ENCODE peak calls at places on chromosomes 5 and 9, in seven cellular contexts. Y is A549, H is ovary, R is transverse colon, O is upper lobe of left lung, W is stomach, I is K562. E is an unnamed sample.

GRCh38 chr5:55371145-55371544 is 63.4 kb downstream of the MTREX start:
- DNase-seq in I (no peak), Y (no peak), H (no peak), R (no peak), W (no peak), O (no peak), E (no peak)

GRCh38 chr9:4662108-4662988 is at the start of gene PLPP6:
- DNase-seq in O (peak; percentile 94), Y (peak; percentile 89), I (peak; percentile 85), H (peak; percentile 88), R (peak; percentile 93), W (peak; percentile 93), E (peak; percentile 84)

GRCh38 chr9:121252104-121252851 is 15.7 kb upstream of the GSN start:
- DNase-seq in Y (no peak), R (no peak), I (no peak), H (no peak), W (no peak), O (no peak), E (no peak)

GRCh38 chr5:142725231-142726187 is 39.6 kb upstream of the FGF1 start:
- DNase-seq in H (no peak), W (no peak), Y (no peak), O (no peak), I (no peak), R (no peak), E (no peak)

GRCh38 chr9:134557331-134557730 is 84.3 kb upstream of the COL5A1 start:
- DNase-seq in W (no peak), R (no peak), I (no peak), O (no peak), H (no peak), Y (no peak), E (no peak)

GRCh38 chr5:145911164-145911563 is 25.2 kb upstream of the SH3RF2 start:
- DNase-seq in I (no peak), Y (no peak), R (no peak), H (no peak), W (no peak), O (no peak), E (no peak)

GRCh38 chr9:91144782-91145181 is 216.9 kb downstream of the AUH start:
- DNase-seq in I (no peak), H (no peak), R (no peak), Y (no peak), O (no peak), W (no peak), E (no peak)

GRCh38 chr9:136309101-136309801 is 5.4 kb upstream of the CCDC187 start:
- DNase-seq in O (no peak), R (no peak), I (no peak), Y (no peak), H (no peak), W (no peak), E (no peak)

GRCh38 chr5:133966090-133966489 is 2.3 kb downstream of the C5orf15 start:
- DNase-seq in I (no peak), W (no peak), R (no peak), H (no peak), O (no peak), Y (no peak), E (no peak)

GRCh38 chr9:81827616-81828296 is 100.5 kb upstream of the SPATA31D4 start:
- DNase-seq in W (no peak), I (no peak), Y (no peak), H (no peak), R (no peak), O (no peak), E (no peak)

GRCh38 chr9:89911721-89912604 is 307.2 kb downstream of the GADD45G start:
- DNase-seq in R (no peak), I (no peak), Y (no peak), W (no peak), H (no peak), O (peak; percentile 20), E (no peak)

GRCh38 chr5:40224421-40224820 is 455.3 kb upstream of the PTGER4 start:
- DNase-seq in R (no peak), I (no peak), W (no peak), H (no peak), Y (no peak), O (no peak), E (no peak)

GRCh38 chr9:132486706-132487350 is 76.8 kb downstream of the CFAP77 start:
- DNase-seq in I (no peak), W (no peak), R (no peak), H (no peak), O (no peak), Y (no peak), E (no peak)

GRCh38 chr5:59124983-59125960 is 542.4 kb downstream of the RAB3C start:
- DNase-seq in R (no peak), H (no peak), I (no peak), Y (no peak), O (no peak), W (no peak), E (no peak)

GRCh38 chr5:135426102-135427082 is 20.8 kb downstream of the DCANP1 start:
- DNase-seq in H (no peak), W (no peak), Y (peak; percentile 65), I (peak; percentile 70), R (no peak), O (no peak), E (no peak)

GRCh38 chr5:131193106-131193505 is 22.4 kb downstream of the LYRM7 start:
- DNase-seq in H (no peak), W (no peak), I (no peak), R (no peak), Y (no peak), O (no peak), E (no peak)

DNA sequence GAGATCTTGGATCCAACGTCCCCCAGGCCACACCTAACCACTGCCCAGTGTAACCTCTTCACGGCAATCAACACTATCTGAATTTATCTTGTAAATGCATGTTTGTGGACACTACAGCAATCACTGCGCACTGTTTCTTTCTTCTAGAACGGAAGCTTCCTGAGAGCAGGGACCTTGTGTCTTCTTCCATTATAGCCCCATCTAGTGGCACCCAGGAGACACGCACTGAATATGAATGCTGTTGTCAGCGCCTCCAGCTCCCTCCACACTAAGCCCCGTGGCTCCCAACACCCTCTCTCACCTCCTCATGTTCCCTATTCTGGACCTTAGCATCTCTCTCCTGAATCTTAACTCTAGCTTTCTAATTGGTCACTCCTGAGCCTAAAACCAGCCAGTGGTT is 72.7 kb downstream of the SMIM23 start:
- DNase-seq in O (no peak), W (no peak), I (no peak), H (no peak), Y (peak; percentile 38), R (no peak), E (no peak)
- TF ChIP-seq CTCF in O (no peak), W (no peak), I (peak; percentile 37), H (no peak), Y (peak; percentile 46), R (no peak), E (no peak)

GRCh38 chr9:97570899-97571298 is 62.3 kb downstream of the TSTD2 start:
- DNase-seq in I (no peak), W (no peak), R (no peak), O (no peak), H (no peak), Y (no peak), E (no peak)
- H3K27ac ChIP-seq in I (no peak overlapping the region), W (peak overlapping the region; percentile 10), R (no peak overlapping the region), O (no peak overlapping the region), H (no peak overlapping the region), Y (no peak overlapping the region), E (no peak overlapping the region)

DNA sequence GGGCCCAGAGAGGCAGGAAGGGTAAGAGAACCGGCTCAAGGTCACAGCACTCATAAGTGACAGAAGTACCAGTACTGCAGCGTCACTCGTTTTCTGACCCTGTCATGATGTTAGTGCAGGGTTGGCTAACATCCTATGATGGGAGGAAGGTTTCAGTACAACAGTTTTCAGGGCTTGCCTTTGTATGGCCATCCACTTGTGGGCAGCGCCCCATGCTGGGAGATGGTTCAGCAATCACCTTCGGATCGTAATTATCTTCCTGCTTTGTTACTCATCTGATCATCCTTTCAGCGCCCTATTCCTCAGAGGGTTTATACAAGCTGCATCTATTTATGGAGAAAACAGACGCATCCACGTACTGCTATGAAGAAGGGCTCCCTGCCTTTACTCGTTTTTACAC is 2.4 kb downstream of the MAP1B start:
- DNase-seq in Y (peak; percentile 32), H (no peak), W (no peak), I (no peak), O (no peak), R (no peak), E (no peak)
- TF ChIP-seq EP300 in Y (no peak), H (no peak), W (no peak), I (no peak), O (no peak), R (no peak), E (peak; percentile 18)

DNA sequence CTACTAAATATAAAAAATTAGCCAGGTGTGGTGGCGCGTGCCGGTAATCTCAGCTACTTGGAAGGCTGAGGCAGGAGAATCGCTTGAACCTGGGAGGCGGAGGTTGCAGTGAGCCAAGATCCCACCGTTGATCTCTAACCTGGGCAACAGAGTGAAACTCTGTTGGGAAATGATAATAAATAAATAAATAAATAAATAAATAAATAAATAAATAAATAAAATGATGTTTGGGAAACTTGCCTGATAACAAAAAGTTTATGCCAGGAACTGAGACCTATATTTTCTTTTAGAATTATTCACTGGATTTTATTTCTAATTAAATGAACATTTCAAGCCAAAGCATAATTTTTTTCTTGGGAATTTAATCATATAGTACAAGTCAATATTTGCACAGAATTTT is 189.3 kb upstream of the CTNND2 start:
- DNase-seq in W (no peak), I (no peak), H (no peak), Y (no peak), R (no peak), O (no peak), E (no peak)
- TF ChIP-seq CTCF in W (no peak), I (no peak), H (no peak), Y (no peak), R (no peak), O (no peak), E (no peak)

DNA sequence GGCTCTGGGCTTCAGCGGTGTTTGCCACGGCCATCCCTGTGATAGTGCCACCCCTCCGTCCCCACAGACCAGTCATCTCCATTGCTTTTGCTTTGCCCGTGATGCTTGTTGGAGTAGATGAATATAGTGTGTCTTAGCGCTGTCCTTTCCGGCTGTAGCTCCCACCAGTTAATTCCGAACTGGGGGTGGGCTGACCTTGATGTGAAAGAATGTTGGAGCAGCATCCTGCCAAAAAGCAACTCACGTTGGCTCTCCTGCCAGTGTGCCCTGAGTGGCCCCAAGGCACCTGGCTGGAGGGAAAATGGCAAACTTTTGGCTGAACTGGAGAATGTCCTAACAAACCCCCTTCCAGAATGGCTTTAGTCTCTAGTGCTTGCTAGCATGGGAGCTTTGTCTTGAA is 20.0 kb downstream of the CLTA start:
- DNase-seq in R (no peak), W (no peak), Y (no peak), O (no peak), I (no peak), H (no peak), E (no peak)
- H3K27ac ChIP-seq in R (no peak overlapping the region), W (no peak overlapping the region), Y (no peak overlapping the region), O (no peak overlapping the region), I (no peak overlapping the region), H (no peak overlapping the region), E (peak overlapping the region; percentile 22)

E was measured in tibial nerve.